ENCODE peak calls at places on chromosome 14, in five cellular contexts. O is kidney, V is spleen, Q is stomach, N is heart left ventricle. A is an unnamed sample. For H3K9me3, the result is how much of the 10 kb centered on the place peaks cover.

GRCh38 chr14:96783306-96784224 is 13.6 kb upstream of the VRK1 start:
- DNase-seq in O (no peak), V (no peak), Q (no peak), N (no peak), A (no peak)

GRCh38 chr14:34837801-34838322 is 37.3 kb downstream of the BAZ1A start:
- DNase-seq in O (no peak), V (no peak), Q (no peak), N (no peak), A (no peak)

GRCh38 chr14:31902915-31903646 is 174.0 kb upstream of the ARHGAP5 start:
- DNase-seq in O (no peak), V (no peak), Q (no peak), N (no peak), A (no peak)

GRCh38 chr14:90999299-90999698 is 61.1 kb downstream of the RPS6KA5 start:
- DNase-seq in O (no peak), V (no peak), Q (no peak), N (no peak), A (no peak)

GRCh38 chr14:103503296-103503695 is 19.3 kb downstream of the CKB start:
- DNase-seq in O (no peak), V (no peak), Q (no peak), N (peak), A (no peak)

GRCh38 chr14:71119832-71120231 is 212.6 kb downstream of the PCNX1 start:
- DNase-seq in O (no peak), V (no peak), Q (no peak), N (no peak), A (no peak)

GRCh38 chr14:49173765-49174373 is 412.3 kb downstream of the RPS29 start:
- DNase-seq in O (no peak), V (no peak), Q (peak), N (no peak), A (peak)

GRCh38 chr14:92924247-92924646 is 1.3 kb downstream of the CHGA start:
- DNase-seq in O (no peak), V (no peak), Q (no peak), N (no peak), A (no peak)

GRCh38 chr14:71473843-71474242 is 458.4 kb upstream of the RGS6 start:
- DNase-seq in O (no peak), V (no peak), Q (no peak), N (no peak), A (no peak)

GRCh38 chr14:61153914-61154545 is 127.1 kb downstream of the TMEM30B start:
- DNase-seq in O (no peak), V (no peak), Q (no peak), N (no peak), A (no peak)

GRCh38 chr14:61525293-61526011 is 169.9 kb upstream of the HIF1A start:
- DNase-seq in O (peak), V (peak), Q (peak), N (peak), A (no peak)

GRCh38 chr14:20801726-20802125 is 918 bp downstream of the RNASE1 start:
- DNase-seq in O (no peak), V (no peak), Q (peak), N (peak), A (no peak)

GRCh38 chr14:54686871-54687749 is 120.2 kb downstream of the SAMD4A start:
- DNase-seq in O (no peak), V (no peak), Q (no peak), N (no peak), A (no peak)

GRCh38 chr14:58638231-58639205 is 756 bp downstream of the DACT1 start:
- DNase-seq in O (peak), V (peak), Q (no peak), N (peak), A (peak)

GRCh38 chr14:59055439-59056045 is 132.9 kb upstream of the DAAM1 start:
- DNase-seq in O (no peak), V (no peak), Q (peak), N (no peak), A (no peak)

GRCh38 chr14:83520837-83521236 is 1987.2 kb upstream of the SEL1L start:
- DNase-seq in O (no peak), V (no peak), Q (no peak), N (no peak), A (no peak)

GRCh38 chr14:38837333-38838048 is 265.5 kb downstream of the SEC23A start:
- DNase-seq in O (no peak), V (no peak), Q (no peak), N (peak), A (no peak)

GRCh38 chr14:83425138-83425537 is 1891.5 kb upstream of the SEL1L start:
- DNase-seq in O (no peak), V (no peak), Q (no peak), N (no peak), A (no peak)

GRCh38 chr14:88380405-88380804 is 5.1 kb upstream of the SPATA7 start:
- DNase-seq in O (no peak), V (no peak), Q (no peak), N (no peak), A (no peak)

GRCh38 chr14:50620341-50620740 is 47.8 kb downstream of the SAV1 start:
- DNase-seq in O (no peak), V (no peak), Q (no peak), N (no peak), A (no peak)

GRCh38 chr14:64040044-64040443 is 187.2 kb downstream of the SYNE2 start:
- DNase-seq in O (no peak), V (no peak), Q (no peak), N (no peak), A (no peak)

GRCh38 chr14:71166434-71166833 is 259.2 kb downstream of the PCNX1 start:
- DNase-seq in O (no peak), V (no peak), Q (no peak), N (no peak), A (peak)

GRCh38 chr14:31425905-31426304 is 5.6 kb upstream of the HEATR5A start:
- DNase-seq in O (no peak), V (no peak), Q (no peak), N (no peak), A (no peak)

GRCh38 chr14:85276829-85277228 is 253.1 kb upstream of the FLRT2 start:
- DNase-seq in O (no peak), V (no peak), Q (no peak), N (no peak), A (no peak)

GRCh38 chr14:49550284-49551184 is 35.6 kb downstream of the RPS29 start:
- DNase-seq in O (no peak), V (no peak), Q (no peak), N (no peak), A (no peak)

GRCh38 chr14:31965735-31966598 is 111.1 kb upstream of the ARHGAP5 start:
- DNase-seq in O (no peak), V (no peak), Q (no peak), N (no peak), A (no peak)

GRCh38 chr14:94110552-94111181 is at the start of gene IFI27:
- DNase-seq in O (no peak), V (no peak), Q (peak), N (no peak), A (no peak)

GRCh38 chr14:82621881-82622450 is 1088.3 kb upstream of the SEL1L start:
- DNase-seq in O (no peak), V (no peak), Q (no peak), N (no peak), A (peak)

GRCh38 chr14:24135834-24136683 is at the start of gene PSME1:
- DNase-seq in O (peak), V (peak), Q (peak), N (peak), A (peak)

GRCh38 chr14:53879022-53879686 is 77.5 kb downstream of the BMP4 start:
- DNase-seq in O (no peak), V (no peak), Q (no peak), N (no peak), A (no peak)

GRCh38 chr14:59918824-59919581 is 941 bp upstream of the LRRC9 start:
- DNase-seq in O (no peak), V (no peak), Q (no peak), N (no peak), A (peak)

DNA sequence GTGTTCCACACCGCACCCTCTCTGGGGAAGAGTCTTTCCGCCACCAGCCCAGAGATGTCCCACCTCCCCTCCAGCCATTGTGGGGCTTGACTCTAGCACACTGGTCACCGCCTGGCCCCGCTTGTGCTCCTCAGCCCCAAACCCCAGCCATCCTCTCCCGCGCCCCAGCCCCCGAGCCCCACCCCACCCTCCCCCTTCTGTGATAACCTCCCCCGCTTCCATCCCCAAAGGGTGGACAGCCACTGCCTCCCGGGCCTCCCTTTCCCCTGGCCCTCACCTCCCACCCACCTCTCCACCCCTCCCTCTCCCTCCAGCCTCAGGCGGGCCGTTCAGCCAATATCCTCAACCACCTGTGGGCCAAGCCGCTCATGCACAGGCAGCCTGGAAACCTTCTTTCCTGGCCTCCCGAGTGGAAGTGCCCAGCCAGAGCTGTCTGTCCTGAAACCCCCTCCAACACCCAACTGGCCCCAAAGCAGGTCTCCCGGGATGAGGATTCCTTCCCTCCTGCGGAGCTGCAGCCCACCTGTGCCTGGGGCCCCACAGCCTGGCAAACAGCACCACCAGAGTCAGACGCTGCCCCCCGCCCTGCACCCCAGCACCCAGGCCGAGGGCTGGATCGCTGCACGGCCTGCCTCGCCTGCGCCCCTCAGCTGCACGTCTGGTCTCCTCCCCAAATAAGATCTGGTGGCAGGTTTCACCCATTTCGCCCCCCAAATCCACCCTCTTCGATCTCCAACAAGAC is 27.1 kb upstream of the NUDT14 start:
- DNase-seq in O (no peak), V (no peak), Q (no peak), N (no peak), A (no peak)
- TF ChIP-seq CTCF in O (no peak), V (no peak), Q (no peak), N (no peak), A (no peak)

GRCh38 chr14:99231181-99231849 is 40.7 kb downstream of the BCL11B start:
- DNase-seq in O (no peak), V (peak), Q (no peak), N (no peak), A (no peak)
- H3K9me3 ChIP-seq in O (under half), V (under half), Q (under half), N (under half), A (under half)

GRCh38 chr14:73394317-73394716 is 64.0 kb downstream of the NUMB start:
- DNase-seq in O (no peak), V (no peak), Q (no peak), N (no peak), A (no peak)

GRCh38 chr14:73397810-73398209 is 60.5 kb downstream of the NUMB start:
- DNase-seq in O (no peak), V (no peak), Q (no peak), N (no peak), A (no peak)

GRCh38 chr14:73392329-73393257 is 65.8 kb downstream of the NUMB start:
- DNase-seq in O (no peak), V (no peak), Q (no peak), N (no peak), A (no peak)

GRCh38 chr14:73393375-73393774 is 65.0 kb downstream of the NUMB start:
- DNase-seq in O (no peak), V (no peak), Q (no peak), N (no peak), A (no peak)
- TF ChIP-seq CTCF in O (no peak), V (no peak), Q (no peak), N (no peak), A (no peak)

GRCh38 chr14:106666341-106666740 is 1140.0 kb downstream of the TMEM121 start:
- DNase-seq in O (no peak), V (no peak), Q (no peak), N (no peak), A (no peak)
- H3K9me3 ChIP-seq in O (under half), V (under half), Q (under half), N (under half), A (under half)

DNA sequence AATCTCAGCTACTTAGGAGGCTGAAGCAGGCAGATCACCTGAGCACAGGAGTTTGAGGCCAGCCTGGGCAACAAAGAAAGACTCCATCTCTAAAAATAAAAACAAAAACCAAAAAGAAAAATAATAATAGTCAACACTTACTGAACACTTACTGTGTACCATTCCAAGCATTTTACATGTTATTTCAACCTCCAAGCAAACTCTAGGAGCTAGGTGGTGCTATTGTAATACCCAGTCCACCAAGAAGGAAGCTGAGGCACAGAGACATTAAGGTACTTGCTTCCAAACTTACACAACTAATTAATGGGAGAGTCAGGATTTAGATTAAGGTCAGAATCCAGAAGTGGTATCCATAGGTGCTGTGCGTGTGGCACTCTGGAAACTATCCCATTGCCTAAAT is 13.7 kb upstream of the OR6J1 start:
- DNase-seq in O (no peak), V (no peak), Q (no peak), N (no peak), A (no peak)
- TF ChIP-seq CTCF in O (peak), V (peak), Q (peak), N (no peak), A (peak)

GRCh38 chr14:45787167-45787566 is 534.2 kb upstream of the MIS18BP1 start:
- DNase-seq in O (no peak), V (no peak), Q (no peak), N (no peak), A (no peak)

GRCh38 chr14:45790293-45790692 is 537.3 kb upstream of the MIS18BP1 start:
- DNase-seq in O (no peak), V (no peak), Q (no peak), N (no peak), A (no peak)

GRCh38 chr14:45785240-45785639 is 532.2 kb upstream of the MIS18BP1 start:
- DNase-seq in O (no peak), V (no peak), Q (peak), N (no peak), A (no peak)

DNA sequence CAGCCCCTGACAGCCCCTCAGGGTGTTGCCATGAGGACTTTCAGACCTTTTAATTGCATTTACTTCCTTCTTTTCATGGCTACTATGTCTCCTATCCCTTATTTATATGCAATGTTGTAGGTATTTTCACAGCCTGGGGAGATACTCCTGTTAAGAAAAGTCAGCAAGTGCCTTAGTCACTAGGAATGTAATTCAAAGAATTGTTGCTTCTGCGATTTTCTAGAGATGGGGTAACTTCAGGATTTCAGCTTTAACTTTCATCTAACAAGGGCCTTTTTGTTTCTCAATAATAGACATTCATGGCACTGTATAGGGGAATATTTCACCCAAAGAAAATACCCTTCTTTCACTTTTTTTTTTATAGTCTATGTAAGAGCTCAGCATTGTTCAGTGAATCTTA is 533.3 kb upstream of the MIS18BP1 start:
- DNase-seq in O (no peak), V (no peak), Q (no peak), N (no peak), A (no peak)
- H3K9me3 ChIP-seq in O (under half), V (half or more), Q (under half), N (under half), A (under half)

DNA sequence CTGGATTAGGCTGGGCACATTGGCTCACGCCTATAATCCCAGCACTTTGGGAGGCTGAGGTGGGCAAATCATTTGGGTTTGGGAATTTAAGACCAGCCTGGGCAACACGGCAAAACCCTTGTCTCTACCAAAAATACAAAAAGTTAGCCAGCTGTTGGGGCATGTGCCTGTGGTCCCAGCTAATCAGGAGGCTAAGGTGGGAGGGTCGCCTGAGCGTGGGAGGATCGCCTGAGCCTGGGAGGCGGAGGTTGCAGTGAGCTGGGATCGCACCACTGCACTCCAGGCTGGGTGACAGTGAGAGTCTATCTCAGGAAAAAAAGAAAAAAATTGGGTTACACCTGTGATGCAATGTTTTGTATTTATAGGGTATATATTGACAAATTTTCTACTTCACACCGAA is 5.3 kb downstream of the NEK9 start:
- DNase-seq in O (no peak), V (no peak), Q (no peak), N (no peak), A (no peak)
- TF ChIP-seq CTCF in O (no peak), V (no peak), Q (no peak), N (no peak), A (no peak)

GRCh38 chr14:100813291-100813690 is 12.6 kb upstream of the MEG3 start:
- DNase-seq in O (peak), V (peak), Q (no peak), N (peak), A (no peak)
- H3K9me3 ChIP-seq in O (under half), V (under half), Q (under half), N (under half), A (under half)

GRCh38 chr14:68816943-68817430 is 24.1 kb upstream of the ZFP36L1 start:
- DNase-seq in O (no peak), V (no peak), Q (no peak), N (no peak), A (no peak)
- TF ChIP-seq CTCF in O (no peak), V (peak), Q (no peak), N (no peak), A (no peak)

DNA sequence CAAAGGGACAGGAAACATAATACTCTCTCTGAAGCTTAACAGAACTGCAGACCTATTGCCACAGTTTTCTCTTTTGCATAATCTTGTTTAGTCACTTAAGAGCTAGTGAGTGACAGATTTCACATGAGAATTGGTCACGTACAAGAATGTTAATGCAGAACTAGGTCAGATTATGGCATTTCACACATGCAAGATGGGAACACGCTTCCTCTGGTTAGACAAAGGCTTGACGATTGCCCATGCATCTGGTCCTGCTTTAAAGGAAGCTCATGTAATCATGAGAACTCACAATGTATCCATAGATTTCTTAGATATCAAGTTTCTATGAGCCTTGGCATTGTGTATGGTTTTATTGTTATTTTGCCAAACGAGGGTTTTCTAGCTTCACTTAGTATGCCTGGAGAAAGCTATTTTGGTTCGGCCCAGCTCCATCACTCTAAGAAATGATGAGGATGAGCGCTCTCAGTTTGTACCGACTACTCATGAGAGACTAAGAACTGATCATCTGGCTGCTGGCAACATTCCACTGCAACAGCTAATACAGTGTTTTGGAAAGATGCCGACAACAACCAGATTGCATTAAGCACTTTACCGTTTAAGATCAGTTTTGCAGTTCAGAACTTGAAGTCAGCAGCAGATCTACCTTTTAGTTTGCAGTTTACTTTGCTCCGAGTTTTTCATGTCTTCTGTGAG is 380.0 kb downstream of the DIO2 start:
- DNase-seq in O (no peak), V (no peak), Q (no peak), N (no peak), A (no peak)
- H3K9me3 ChIP-seq in O (under half), V (under half), Q (under half), N (under half), A (under half)

A was measured in WERI-Rb-1.